ENCODE peak calls at places on chromosomes 7 and 10, in eight cellular contexts. U is IMR-90, L is heart left ventricle, I is prostate gland, S is stomach, Z is GM12891, O is A549, G is HCT116. E is an unnamed sample.

GRCh38 chr7:123070702-123071286 is 75.3 kb upstream of the TAS2R16 start:
- DNase-seq in G (peak; percentile 32), I (no peak), Z (no peak), L (no peak), U (no peak), O (peak; percentile 39), S (no peak), E (no peak)

GRCh38 chr7:103752995-103753394 is 236.5 kb downstream of the RELN start:
- DNase-seq in O (no peak), I (no peak), Z (no peak), U (peak; percentile 27), L (no peak), S (no peak), G (no peak), E (no peak)

GRCh38 chr7:73707045-73707631 is 12.3 kb downstream of the STX1A start:
- DNase-seq in S (peak; percentile 85), G (peak; percentile 69), O (peak; percentile 98), L (peak; percentile 73), U (no peak), Z (no peak), I (peak; percentile 73), E (no peak)

GRCh38 chr10:132506711-132507466 is 30.7 kb upstream of the INPP5A start:
- DNase-seq in I (no peak), Z (no peak), U (peak; percentile 55), O (no peak), S (peak; percentile 13), L (peak; percentile 46), G (no peak), E (peak; percentile 77)

GRCh38 chr10:125331056-125331455 is 170.7 kb upstream of the CTBP2 start:
- DNase-seq in L (no peak), S (no peak), O (no peak), G (no peak), U (no peak), I (no peak), Z (no peak), E (no peak)

GRCh38 chr10:101052285-101052684 is 9.5 kb upstream of the KAZALD1 start:
- DNase-seq in O (peak; percentile 35), U (peak; percentile 80), Z (no peak), I (no peak), L (peak; percentile 21), G (no peak), S (no peak), E (no peak)

GRCh38 chr7:104135760-104136558 is 71.9 kb downstream of the ORC5 start:
- DNase-seq in G (no peak), O (no peak), S (no peak), L (no peak), U (no peak), Z (no peak), I (no peak), E (no peak)

GRCh38 chr10:42926831-42927230 is 144.2 kb downstream of the BMS1 start:
- DNase-seq in L (peak; percentile 40), O (no peak), U (no peak), Z (no peak), G (no peak), S (no peak), I (no peak), E (no peak)

GRCh38 chr7:154840086-154840485 is 162.8 kb downstream of the PAXIP1 start:
- DNase-seq in S (no peak), U (no peak), I (no peak), L (no peak), Z (no peak), O (no peak), G (no peak), E (no peak)

GRCh38 chr7:100373261-100373831 is at the start of gene PILRA:
- DNase-seq in U (no peak), G (no peak), I (no peak), L (no peak), Z (no peak), S (no peak), O (no peak), E (no peak)
- TF ChIP-seq POLR2A in U (no peak), G (no peak), I (no peak), L (no peak), Z (no peak), S (no peak), O (no peak), E (no peak)

GRCh38 chr10:72333111-72334012 is 21.4 kb downstream of the DNAJB12 start:
- DNase-seq in L (no peak), G (no peak), O (no peak), I (no peak), Z (no peak), S (no peak), U (no peak), E (no peak)

GRCh38 chr10:72335394-72336258 is 19.1 kb downstream of the DNAJB12 start:
- DNase-seq in S (peak; percentile 82), L (peak; percentile 87), G (no peak), Z (no peak), O (no peak), I (no peak), U (no peak), E (peak; percentile 67)

GRCh38 chr10:72336259-72337038 is 18.3 kb downstream of the DNAJB12 start:
- DNase-seq in S (peak; percentile 75), O (no peak), L (no peak), G (no peak), Z (no peak), U (no peak), I (no peak), E (peak; percentile 52)

GRCh38 chr10:72334196-72334831 is 20.4 kb downstream of the DNAJB12 start:
- DNase-seq in S (no peak), L (no peak), Z (no peak), O (no peak), G (no peak), U (peak; percentile 50), I (no peak), E (no peak)

DNA sequence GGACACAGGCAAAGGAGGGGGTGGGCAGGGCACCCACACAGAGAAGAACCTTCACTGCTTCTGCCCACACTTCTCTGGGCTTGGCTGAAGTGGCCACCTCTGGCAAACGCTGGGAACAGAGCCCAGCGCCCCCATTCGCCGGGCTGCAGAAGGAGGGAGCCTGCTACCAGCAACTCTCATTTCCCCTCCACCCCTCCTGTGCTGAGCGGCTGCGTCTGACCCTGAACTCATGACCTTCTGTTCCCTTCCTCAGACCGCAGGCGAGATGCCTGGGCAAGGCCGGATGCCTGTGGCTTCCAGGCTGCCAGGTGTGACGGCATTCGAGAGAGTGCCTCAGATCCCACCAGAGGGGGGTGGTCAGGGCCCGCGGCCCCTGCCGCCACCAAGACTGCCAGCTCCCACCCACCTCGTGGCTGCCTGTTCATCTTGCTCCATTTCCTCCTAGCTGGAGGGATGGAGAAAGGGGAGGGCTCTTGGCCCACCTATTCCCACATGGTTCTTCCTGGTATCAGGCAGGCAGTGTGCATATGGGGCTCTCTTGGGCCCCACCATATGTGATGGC is 19.8 kb downstream of the DNAJB12 start:
- DNase-seq in Z (peak; percentile 73), U (peak; percentile 79), S (peak; percentile 97), L (peak; percentile 86), O (no peak), I (peak; percentile 68), G (no peak), E (peak; percentile 92)
- TF ChIP-seq POLR2A in Z (no peak), U (no peak), S (no peak), L (peak; percentile 20), O (no peak), I (no peak), G (no peak), E (peak; percentile 10)

GRCh38 chr10:27099916-27100799 is at the start of gene ANKRD26:
- DNase-seq in S (peak; percentile 99), L (peak; percentile 99), U (peak; percentile 97), G (peak; percentile 94), O (peak; percentile 98), I (peak; percentile 96), Z (peak; percentile 82), E (peak; percentile 97)
- TF ChIP-seq POLR2A in S (no peak), L (peak; percentile 87), U (peak; percentile 87), G (peak; percentile 94), O (peak; percentile 91), I (peak; percentile 69), Z (peak; percentile 73), E (peak; percentile 63)

GRCh38 chr10:110200518-110200917 is 6.9 kb upstream of the MXI1 start:
- DNase-seq in G (no peak), U (no peak), Z (no peak), O (no peak), S (no peak), I (no peak), L (no peak), E (no peak)

GRCh38 chr10:110207805-110208613 is 604 bp downstream of the MXI1 start:
- DNase-seq in U (peak; percentile 17), G (no peak), S (peak; percentile 37), L (peak; percentile 43), O (peak; percentile 53), Z (peak; percentile 29), I (peak; percentile 36), E (peak; percentile 52)

GRCh38 chr10:110206988-110207804 is at the start of gene MXI1:
- DNase-seq in O (peak; percentile 92), I (peak; percentile 82), L (peak; percentile 86), G (peak; percentile 85), S (peak; percentile 84), Z (peak; percentile 50), U (peak; percentile 82), E (peak; percentile 71)

GRCh38 chr10:110205051-110205675 is 2.2 kb upstream of the MXI1 start:
- DNase-seq in L (no peak), Z (no peak), I (no peak), O (no peak), U (no peak), G (no peak), S (no peak), E (no peak)

DNA sequence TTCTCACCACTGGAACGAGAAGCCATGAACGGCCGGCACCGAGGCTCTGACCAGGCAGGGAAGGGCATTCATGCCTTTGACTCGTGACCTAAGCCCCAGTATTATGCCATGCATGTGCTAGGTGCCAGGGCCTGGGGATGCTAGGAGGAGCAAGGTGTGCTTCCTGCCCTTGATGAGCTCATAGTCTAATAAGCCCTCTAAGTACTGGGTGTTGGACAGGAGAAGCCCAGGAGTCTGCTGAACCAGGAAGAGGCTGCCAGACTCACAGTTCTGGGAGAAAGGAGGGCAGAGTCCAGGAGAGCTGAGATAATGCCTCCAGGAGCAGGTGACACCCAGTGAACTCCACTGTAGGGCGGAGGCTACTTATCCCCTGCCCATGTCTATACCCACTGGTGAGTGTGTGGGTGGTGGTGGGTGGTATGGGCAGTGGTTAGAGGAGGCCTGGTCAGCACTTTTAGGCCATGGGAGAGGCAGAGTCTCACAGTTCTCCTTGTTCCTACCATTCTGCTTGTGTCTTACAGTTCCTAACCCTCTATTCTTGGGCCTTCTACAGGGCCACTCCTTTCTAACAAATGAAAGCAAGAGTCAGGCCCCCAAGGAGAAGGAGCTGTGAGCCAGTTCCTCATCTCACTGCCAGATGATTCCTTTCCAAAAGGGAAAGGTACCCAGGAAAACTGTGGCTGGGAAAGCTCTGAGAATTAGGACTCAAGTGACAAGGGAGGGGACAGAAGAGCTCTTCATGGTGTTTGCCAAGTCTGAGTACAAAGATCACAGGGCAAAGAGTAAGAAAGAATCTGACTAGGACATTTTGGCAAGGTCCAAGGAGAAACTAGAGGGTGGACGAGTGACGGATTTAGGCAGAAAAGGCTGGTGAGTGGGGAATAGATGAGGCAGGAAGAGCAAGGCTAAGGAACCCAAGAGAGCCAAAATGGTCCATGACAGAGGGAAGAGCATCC is 3.6 kb upstream of the MXI1 start:
- DNase-seq in L (no peak), I (no peak), G (no peak), O (no peak), S (peak; percentile 56), Z (no peak), U (no peak), E (no peak)
- TF ChIP-seq POLR2A in L (no peak), I (no peak), G (no peak), O (no peak), S (no peak), Z (no peak), U (no peak), E (no peak)